ENCODE peak calls at places on chromosomes 16 and 17, in nine cellular contexts. W, T, Y, E, S, B, X, Z and G are unnamed samples.

GRCh38 chr17:51322390-51323029 is 62.2 kb downstream of the UTP18 start:
- DNase-seq in W (no peak), T (peak; percentile 58), Y (no peak), E (no peak), S (peak; percentile 22), B (peak; percentile 14), X (no peak), Z (peak; percentile 62), G (peak; percentile 66)

GRCh38 chr16:47460301-47460754 is 535 bp downstream of the ITFG1 start:
- DNase-seq in W (no peak), T (no peak), Y (no peak), E (no peak), S (no peak), B (peak; percentile 14), X (no peak), Z (peak; percentile 48), G (peak; percentile 26)

GRCh38 chr17:72681844-72682243 is 410.6 kb downstream of the SLC39A11 start:
- DNase-seq in W (no peak), T (no peak), Y (no peak), E (no peak), S (no peak), B (peak; percentile 17), X (no peak), Z (no peak), G (no peak)

GRCh38 chr16:3959148-3959547 is 78.6 kb upstream of the CREBBP start:
- DNase-seq in W (no peak), T (no peak), Y (no peak), E (no peak), S (no peak), B (no peak), X (no peak), Z (peak; percentile 94), G (no peak)

GRCh38 chr16:49596119-49596518 is 222.5 kb downstream of the C16orf78 start:
- DNase-seq in W (no peak), T (no peak), Y (no peak), E (no peak), S (peak; percentile 53), B (peak; percentile 53), X (no peak), Z (no peak), G (peak; percentile 62)

GRCh38 chr17:41455236-41455635 is 11.9 kb downstream of the KRT32 start:
- DNase-seq in W (no peak), T (no peak), Y (no peak), E (no peak), S (no peak), B (no peak), X (no peak), Z (no peak), G (no peak)

GRCh38 chr17:17435323-17435722 is 41.5 kb upstream of the MED9 start:
- DNase-seq in W (no peak), T (no peak), Y (no peak), E (no peak), S (peak; percentile 96), B (peak; percentile 66), X (no peak), Z (no peak), G (no peak)

GRCh38 chr17:61126476-61127240 is 273.0 kb upstream of the TBX2 start:
- DNase-seq in W (no peak), T (no peak), Y (no peak), E (no peak), S (no peak), B (no peak), X (no peak), Z (no peak), G (peak; percentile 70)

GRCh38 chr17:48816438-48816773 is 623 bp downstream of the TTLL6 start:
- DNase-seq in W (no peak), T (no peak), Y (no peak), E (no peak), S (no peak), B (no peak), X (no peak), Z (no peak), G (no peak)

GRCh38 chr16:49473773-49474172 is 100.2 kb downstream of the C16orf78 start:
- DNase-seq in W (peak; percentile 15), T (no peak), Y (no peak), E (no peak), S (no peak), B (no peak), X (no peak), Z (no peak), G (no peak)

GRCh38 chr16:24499193-24499814 is 40.1 kb upstream of the RBBP6 start:
- DNase-seq in W (no peak), T (peak; percentile 54), Y (no peak), E (no peak), S (peak; percentile 27), B (peak; percentile 83), X (peak; percentile 9), Z (peak; percentile 55), G (peak; percentile 71)

GRCh38 chr16:13936596-13937081 is 16.7 kb downstream of the ERCC4 start:
- DNase-seq in W (no peak), T (no peak), Y (no peak), E (no peak), S (peak; percentile 87), B (no peak), X (no peak), Z (peak; percentile 68), G (no peak)

GRCh38 chr16:16850274-16850673 is 471.3 kb downstream of the NPIPA7 start:
- DNase-seq in W (no peak), T (no peak), Y (no peak), E (no peak), S (no peak), B (no peak), X (no peak), Z (no peak), G (no peak)

GRCh38 chr17:4008082-4008435 is 43.8 kb upstream of the ATP2A3 start:
- DNase-seq in W (no peak), T (peak; percentile 68), Y (no peak), E (no peak), S (no peak), B (no peak), X (no peak), Z (no peak), G (no peak)

GRCh38 chr16:53123753-53124152 is 69.0 kb downstream of the CHD9 start:
- DNase-seq in W (no peak), T (no peak), Y (no peak), E (no peak), S (peak; percentile 72), B (no peak), X (no peak), Z (no peak), G (no peak)

GRCh38 chr16:23423496-23424049 is 29.4 kb downstream of the COG7 start:
- DNase-seq in W (peak; percentile 69), T (no peak), Y (no peak), E (no peak), S (peak; percentile 98), B (peak; percentile 11), X (no peak), Z (peak; percentile 57), G (peak; percentile 18)

GRCh38 chr17:70168044-70168978 is 1.0 kb upstream of the KCNJ2 start:
- DNase-seq in W (peak; percentile 60), T (peak; percentile 76), Y (no peak), E (no peak), S (peak; percentile 67), B (peak; percentile 52), X (peak; percentile 50), Z (peak; percentile 81), G (peak; percentile 91)

GRCh38 chr16:1398826-1399581 is 15.5 kb downstream of the UNKL start:
- DNase-seq in W (no peak), T (peak; percentile 63), Y (no peak), E (no peak), S (no peak), B (no peak), X (no peak), Z (no peak), G (no peak)

GRCh38 chr17:48825446-48826381 is 5.1 kb upstream of the CALCOCO2 start:
- DNase-seq in W (no peak), T (no peak), Y (no peak), E (no peak), S (no peak), B (no peak), X (no peak), Z (no peak), G (no peak)

GRCh38 chr16:27925612-27926011 is 137.9 kb downstream of the GSG1L start:
- DNase-seq in W (no peak), T (no peak), Y (no peak), E (no peak), S (no peak), B (no peak), X (no peak), Z (no peak), G (no peak)

GRCh38 chr17:13283606-13284005 is 265.8 kb upstream of the ELAC2 start:
- DNase-seq in W (no peak), T (no peak), Y (no peak), E (no peak), S (no peak), B (peak; percentile 21), X (no peak), Z (no peak), G (no peak)

GRCh38 chr17:37764383-37764782 is 19.5 kb upstream of the HNF1B start:
- DNase-seq in W (no peak), T (no peak), Y (no peak), E (no peak), S (no peak), B (no peak), X (no peak), Z (no peak), G (no peak)

GRCh38 chr16:24525970-24526559 is 13.3 kb upstream of the RBBP6 start:
- DNase-seq in W (no peak), T (no peak), Y (no peak), E (no peak), S (no peak), B (peak; percentile 15), X (no peak), Z (no peak), G (no peak)

GRCh38 chr17:81519284-81520020 is 6.9 kb upstream of the ACTG1 start:
- DNase-seq in W (peak; percentile 90), T (peak; percentile 93), Y (no peak), E (peak; percentile 72), S (no peak), B (peak; percentile 63), X (no peak), Z (peak; percentile 46), G (peak; percentile 79)

GRCh38 chr16:68711421-68712139 is 25.5 kb upstream of the CDH1 start:
- DNase-seq in W (no peak), T (no peak), Y (no peak), E (no peak), S (no peak), B (no peak), X (no peak), Z (no peak), G (no peak)

GRCh38 chr17:7548585-7549400 is at the start of gene TNFSF12:
- DNase-seq in W (peak; percentile 83), T (peak; percentile 92), Y (no peak), E (peak; percentile 48), S (no peak), B (peak; percentile 55), X (no peak), Z (peak; percentile 58), G (peak; percentile 71)

GRCh38 chr17:28725660-28726395 is at the start of gene TLCD1:
- DNase-seq in W (peak; percentile 86), T (peak; percentile 96), Y (no peak), E (peak; percentile 56), S (peak; percentile 77), B (peak; percentile 92), X (no peak), Z (peak; percentile 83), G (peak; percentile 89)